ENCODE peak calls at places on chromosome 6, in four cellular contexts. One of them, this sample, is unnamed.

GRCh38 chr6:158143700-158144099 is 24.4 kb downstream of the SERAC1 start:
- DNase-seq in SK-N-SH: no peak
- DNase-seq in H1: no peak
- DNase-seq in A549: peak
- DNase-seq in this sample: no peak

GRCh38 chr6:141956046-141956761 is 176.5 kb upstream of the GJE1 start:
- DNase-seq in A549: no peak
- DNase-seq in SK-N-SH: no peak
- DNase-seq in H1: no peak
- DNase-seq in this sample: no peak

GRCh38 chr6:391559-392440 is at the start of gene IRF4:
- DNase-seq in A549: no peak
- DNase-seq in H1: no peak
- DNase-seq in SK-N-SH: no peak
- DNase-seq in this sample: no peak

GRCh38 chr6:26351544-26351953 is 13.4 kb upstream of the BTN3A2 start:
- DNase-seq in SK-N-SH: no peak
- DNase-seq in A549: peak
- DNase-seq in H1: no peak
- DNase-seq in this sample: no peak

GRCh38 chr6:138086573-138087196 is 20.5 kb downstream of the PERP start:
- DNase-seq in SK-N-SH: no peak
- DNase-seq in H1: peak
- DNase-seq in A549: peak
- DNase-seq in this sample: no peak

GRCh38 chr6:35085359-35086281 is 55.5 kb downstream of the TCP11 start:
- DNase-seq in SK-N-SH: peak
- DNase-seq in H1: no peak
- DNase-seq in A549: no peak
- DNase-seq in this sample: peak

GRCh38 chr6:45477785-45478184 is 100.1 kb upstream of the SUPT3H start:
- DNase-seq in H1: no peak
- DNase-seq in SK-N-SH: no peak
- DNase-seq in A549: no peak
- DNase-seq in this sample: no peak

GRCh38 chr6:12331951-12332749 is 42.0 kb downstream of the EDN1 start:
- DNase-seq in A549: peak
- DNase-seq in H1: no peak
- DNase-seq in SK-N-SH: no peak
- DNase-seq in this sample: no peak

GRCh38 chr6:55449219-55449618 is 122.0 kb downstream of the GFRAL start:
- DNase-seq in H1: no peak
- DNase-seq in SK-N-SH: no peak
- DNase-seq in A549: no peak
- DNase-seq in this sample: no peak

GRCh38 chr6:134589512-134589911 is 271.6 kb upstream of the SGK1 start:
- DNase-seq in H1: peak
- DNase-seq in A549: peak
- DNase-seq in SK-N-SH: no peak
- DNase-seq in this sample: no peak

GRCh38 chr6:111521497-111522275 is 38.7 kb upstream of the REV3L start:
- DNase-seq in H1: no peak
- DNase-seq in SK-N-SH: no peak
- DNase-seq in A549: no peak
- DNase-seq in this sample: no peak

GRCh38 chr6:125792172-125792571 is 1.4 kb downstream of the NCOA7 start:
- DNase-seq in H1: no peak
- DNase-seq in A549: no peak
- DNase-seq in SK-N-SH: no peak
- DNase-seq in this sample: no peak

GRCh38 chr6:27205375-27206278 is 41.9 kb upstream of the PRSS16 start:
- DNase-seq in SK-N-SH: peak
- DNase-seq in H1: no peak
- DNase-seq in A549: no peak
- DNase-seq in this sample: no peak

GRCh38 chr6:148463671-148464070 is 121.0 kb downstream of the SASH1 start:
- DNase-seq in SK-N-SH: no peak
- DNase-seq in H1: no peak
- DNase-seq in A549: no peak
- DNase-seq in this sample: no peak

GRCh38 chr6:35073211-35073610 is 67.9 kb downstream of the TCP11 start:
- DNase-seq in H1: no peak
- DNase-seq in A549: no peak
- DNase-seq in SK-N-SH: no peak
- DNase-seq in this sample: no peak

GRCh38 chr6:147126618-147127022 is 77.6 kb upstream of the STXBP5 start:
- DNase-seq in A549: no peak
- DNase-seq in SK-N-SH: no peak
- DNase-seq in H1: no peak
- DNase-seq in this sample: no peak

GRCh38 chr6:74927299-74927698 is 278.6 kb downstream of the COL12A1 start:
- DNase-seq in A549: no peak
- DNase-seq in H1: no peak
- DNase-seq in SK-N-SH: no peak
- DNase-seq in this sample: no peak
- H3K4me3 ChIP-seq in A549: no peak
- H3K4me3 ChIP-seq in H1: no peak
- H3K4me3 ChIP-seq in SK-N-SH: no peak
- H3K4me3 ChIP-seq in this sample: no peak

GRCh38 chr6:36679043-36679821 is 718 bp downstream of the CDKN1A start:
- DNase-seq in H1: no peak
- DNase-seq in A549: no peak
- DNase-seq in SK-N-SH: peak
- DNase-seq in this sample: peak
- TF ChIP-seq EP300 in H1: no peak
- TF ChIP-seq EP300 in A549: no peak
- TF ChIP-seq EP300 in SK-N-SH: no peak
- TF ChIP-seq EP300 in this sample: peak

GRCh38 chr6:104956663-104957294 is at the start of gene LIN28B:
- DNase-seq in H1: no peak
- DNase-seq in SK-N-SH: no peak
- DNase-seq in A549: no peak
- DNase-seq in this sample: no peak

GRCh38 chr6:104954091-104954797 is 2.7 kb upstream of the LIN28B start:
- DNase-seq in SK-N-SH: no peak
- DNase-seq in H1: no peak
- DNase-seq in A549: no peak
- DNase-seq in this sample: no peak

GRCh38 chr6:104955927-104956662 is 812 bp upstream of the LIN28B start:
- DNase-seq in SK-N-SH: peak
- DNase-seq in A549: peak
- DNase-seq in H1: peak
- DNase-seq in this sample: no peak

GRCh38 chr6:104953410-104953953 is 3.4 kb upstream of the LIN28B start:
- DNase-seq in A549: no peak
- DNase-seq in H1: peak
- DNase-seq in SK-N-SH: no peak
- DNase-seq in this sample: no peak

GRCh38 chr6:104955491-104955890 is 1.4 kb upstream of the LIN28B start:
- DNase-seq in SK-N-SH: peak
- DNase-seq in H1: no peak
- DNase-seq in A549: no peak
- DNase-seq in this sample: no peak
- H3K4me3 ChIP-seq in SK-N-SH: no peak
- H3K4me3 ChIP-seq in H1: peak
- H3K4me3 ChIP-seq in A549: peak
- H3K4me3 ChIP-seq in this sample: no peak

DNA sequence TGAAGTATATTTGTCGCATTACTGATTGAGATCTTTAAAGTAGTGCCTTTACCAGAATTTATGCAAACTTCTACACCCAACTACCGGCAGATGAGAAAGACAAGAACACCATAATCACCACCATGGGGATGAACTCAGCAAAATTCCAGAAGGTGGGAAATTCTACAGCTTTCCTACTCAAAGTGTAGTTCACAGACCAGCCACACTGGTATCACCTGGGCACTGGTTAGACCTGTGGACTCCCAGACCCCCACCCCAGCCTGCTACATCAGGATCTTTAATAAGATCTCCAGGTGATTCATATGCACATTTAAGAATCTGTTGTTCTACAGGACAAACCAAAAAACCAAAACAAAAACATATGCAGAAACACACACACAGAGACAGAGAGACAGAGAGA is 67.9 kb downstream of the POPDC3 start:
- DNase-seq in SK-N-SH: no peak
- DNase-seq in H1: no peak
- DNase-seq in A549: no peak
- DNase-seq in this sample: no peak
- TF ChIP-seq EP300 in SK-N-SH: no peak
- TF ChIP-seq EP300 in H1: no peak
- TF ChIP-seq EP300 in A549: no peak
- TF ChIP-seq EP300 in this sample: no peak

DNA sequence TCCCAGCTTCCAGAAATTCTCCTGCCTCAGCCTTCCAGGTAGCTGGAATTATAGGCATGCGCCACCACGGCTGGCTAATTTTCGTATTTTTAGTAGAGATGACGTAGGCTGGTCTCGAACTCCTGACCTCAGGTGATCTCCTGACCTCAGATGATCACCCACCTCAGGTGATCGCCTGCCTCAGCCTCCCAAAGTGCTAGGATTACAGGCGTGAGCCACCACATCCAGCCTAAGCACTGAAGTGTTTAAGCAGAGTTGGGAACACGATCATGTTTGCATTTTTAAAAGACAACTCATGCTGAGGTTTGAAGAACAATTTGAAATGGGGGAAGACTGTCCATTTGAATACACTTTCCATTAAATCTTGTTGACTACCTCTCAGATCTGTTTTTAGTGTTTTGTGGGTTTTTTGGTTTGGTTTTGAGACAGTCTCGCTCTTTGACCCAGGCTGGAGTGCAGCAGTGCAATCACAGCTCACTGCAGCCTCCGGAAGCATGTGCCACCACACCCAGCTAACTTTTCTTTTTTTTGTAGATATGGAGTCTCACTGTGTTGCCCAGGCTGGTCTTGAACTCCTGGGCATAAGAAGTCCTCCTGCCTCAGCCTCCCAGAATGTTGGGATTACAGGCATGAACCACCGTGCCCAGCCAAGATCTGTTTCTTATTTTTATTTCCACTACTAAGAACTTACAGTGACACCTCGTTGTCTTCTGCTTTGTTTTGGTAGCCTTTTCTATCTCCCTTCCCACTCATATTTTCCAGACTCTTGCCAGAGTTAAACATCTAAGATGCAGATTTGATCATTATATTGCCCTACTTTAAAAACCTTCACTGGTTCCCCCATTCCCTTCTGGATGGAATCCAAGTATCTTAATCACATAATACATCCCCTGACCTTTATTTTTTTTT is 5.5 kb downstream of the CASP8AP2 start:
- DNase-seq in H1: no peak
- DNase-seq in SK-N-SH: no peak
- DNase-seq in A549: no peak
- DNase-seq in this sample: no peak
- H3K4me3 ChIP-seq in H1: no peak
- H3K4me3 ChIP-seq in SK-N-SH: no peak
- H3K4me3 ChIP-seq in A549: no peak
- H3K4me3 ChIP-seq in this sample: no peak

GRCh38 chr6:14837435-14837834 is 408.4 kb upstream of the JARID2 start:
- DNase-seq in H1: no peak
- DNase-seq in A549: no peak
- DNase-seq in SK-N-SH: no peak
- DNase-seq in this sample: no peak

GRCh38 chr6:14838041-14838596 is 407.8 kb upstream of the JARID2 start:
- DNase-seq in A549: no peak
- DNase-seq in SK-N-SH: no peak
- DNase-seq in H1: no peak
- DNase-seq in this sample: no peak

GRCh38 chr6:14844411-14844810 is 401.5 kb upstream of the JARID2 start:
- DNase-seq in SK-N-SH: no peak
- DNase-seq in H1: no peak
- DNase-seq in A549: no peak
- DNase-seq in this sample: no peak

GRCh38 chr6:14841901-14842421 is 403.9 kb upstream of the JARID2 start:
- DNase-seq in H1: no peak
- DNase-seq in SK-N-SH: no peak
- DNase-seq in A549: no peak
- DNase-seq in this sample: no peak
- TF ChIP-seq EP300 in H1: no peak
- TF ChIP-seq EP300 in SK-N-SH: no peak
- TF ChIP-seq EP300 in A549: no peak
- TF ChIP-seq EP300 in this sample: peak

DNA sequence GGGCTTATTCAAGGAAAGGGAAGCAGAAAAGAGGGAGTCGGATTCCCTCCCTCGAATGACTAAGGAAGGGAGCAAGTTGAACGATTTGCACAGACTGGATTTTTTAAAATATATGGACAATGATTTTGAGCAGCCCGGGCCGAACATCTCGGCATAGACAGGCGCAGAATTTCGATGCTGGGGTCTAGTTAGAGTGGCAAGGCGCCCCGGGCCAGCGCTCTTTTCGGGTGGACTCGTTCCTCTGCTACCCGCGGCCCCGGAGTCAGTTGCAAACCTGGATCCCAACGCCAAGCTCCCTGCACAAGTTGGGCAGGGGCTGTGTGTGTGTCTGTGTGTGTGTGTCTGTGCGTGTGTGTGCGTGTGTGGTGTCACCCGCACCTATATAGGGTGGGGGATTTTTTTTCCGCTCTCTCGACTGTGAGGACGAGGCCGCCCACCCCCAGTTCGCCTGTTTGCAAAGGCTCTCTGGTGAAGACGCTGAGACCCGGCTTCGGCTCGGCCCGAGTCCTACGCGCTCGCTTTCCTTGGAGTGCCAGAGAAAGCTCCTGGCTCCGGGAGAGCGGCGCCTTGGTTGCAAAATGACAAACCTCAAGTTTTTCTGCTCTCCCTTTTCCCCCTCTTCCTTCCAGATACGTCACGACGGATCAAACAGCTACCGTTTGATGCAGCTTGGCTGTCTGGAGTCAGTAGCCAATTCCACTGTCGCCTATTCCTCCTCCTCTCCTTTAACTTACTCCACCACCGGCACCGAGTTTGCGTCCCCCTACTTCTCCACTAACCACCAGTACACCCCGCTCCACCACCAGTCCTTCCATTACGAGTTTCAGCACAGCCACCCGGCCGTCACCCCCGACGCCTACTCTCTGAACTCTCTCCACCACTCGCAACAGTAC is 1.4 kb downstream of the TFAP2D start:
- DNase-seq in A549: no peak
- DNase-seq in H1: no peak
- DNase-seq in SK-N-SH: peak
- DNase-seq in this sample: no peak
- H3K4me3 ChIP-seq in A549: no peak
- H3K4me3 ChIP-seq in H1: peak
- H3K4me3 ChIP-seq in SK-N-SH: no peak
- H3K4me3 ChIP-seq in this sample: no peak

GRCh38 chr6:36118550-36119107 is 11.7 kb upstream of the MAPK13 start:
- DNase-seq in A549: no peak
- DNase-seq in SK-N-SH: no peak
- DNase-seq in H1: no peak
- DNase-seq in this sample: no peak
- TF ChIP-seq EP300 in A549: no peak
- TF ChIP-seq EP300 in SK-N-SH: no peak
- TF ChIP-seq EP300 in H1: no peak
- TF ChIP-seq EP300 in this sample: no peak

GRCh38 chr6:131787955-131788712 is 19.7 kb upstream of the ENPP1 start:
- DNase-seq in H1: no peak
- DNase-seq in SK-N-SH: no peak
- DNase-seq in A549: no peak
- DNase-seq in this sample: no peak
- H3K4me3 ChIP-seq in H1: no peak
- H3K4me3 ChIP-seq in SK-N-SH: no peak
- H3K4me3 ChIP-seq in A549: no peak
- H3K4me3 ChIP-seq in this sample: no peak

GRCh38 chr6:109521100-109521499 is 38.1 kb upstream of the ZBTB24 start:
- DNase-seq in A549: no peak
- DNase-seq in SK-N-SH: no peak
- DNase-seq in H1: no peak
- DNase-seq in this sample: no peak
- TF ChIP-seq EP300 in A549: no peak
- TF ChIP-seq EP300 in SK-N-SH: no peak
- TF ChIP-seq EP300 in H1: no peak
- TF ChIP-seq EP300 in this sample: no peak